ENCODE peak calls at places on chromosomes 7 and 10, in four cellular contexts. One of them, this sample, is unnamed.

GRCh38 chr7:96052860-96053452 is 268.9 kb downstream of the SLC25A13 start:
- DNase-seq in SW480: no peak
- DNase-seq in endothelial cell: no peak
- DNase-seq in HTR-8/SVneo: no peak
- DNase-seq in this sample: no peak

GRCh38 chr10:58813573-58813972 is 300.9 kb downstream of the BICC1 start:
- DNase-seq in SW480: no peak
- DNase-seq in endothelial cell: no peak
- DNase-seq in HTR-8/SVneo: no peak
- DNase-seq in this sample: no peak

GRCh38 chr7:127752829-127753228 is 100.8 kb downstream of the SND1 start:
- DNase-seq in SW480: no peak
- DNase-seq in endothelial cell: no peak
- DNase-seq in HTR-8/SVneo: no peak
- DNase-seq in this sample: no peak

GRCh38 chr10:116827214-116827671 is 22.1 kb upstream of the ENO4 start:
- DNase-seq in SW480: no peak
- DNase-seq in endothelial cell: no peak
- DNase-seq in HTR-8/SVneo: no peak
- DNase-seq in this sample: no peak

GRCh38 chr10:104330168-104331117 is 7.8 kb downstream of the ITPRIP start:
- DNase-seq in SW480: no peak
- DNase-seq in endothelial cell: no peak
- DNase-seq in HTR-8/SVneo: no peak
- DNase-seq in this sample: no peak

GRCh38 chr7:140870003-140870402 is 54.7 kb downstream of the BRAF start:
- DNase-seq in SW480: no peak
- DNase-seq in endothelial cell: no peak
- DNase-seq in HTR-8/SVneo: no peak
- DNase-seq in this sample: no peak

GRCh38 chr7:100675581-100676350 is 2.2 kb downstream of the GNB2 start:
- DNase-seq in SW480: peak; percentile 64
- DNase-seq in endothelial cell: peak; percentile 57
- DNase-seq in HTR-8/SVneo: peak; percentile 39
- DNase-seq in this sample: peak; percentile 86

GRCh38 chr7:29375641-29376562 is 181.3 kb downstream of the CHN2 start:
- DNase-seq in SW480: peak; percentile 98
- DNase-seq in endothelial cell: no peak
- DNase-seq in HTR-8/SVneo: no peak
- DNase-seq in this sample: no peak

GRCh38 chr7:155735442-155736118 is 76.7 kb downstream of the SHH start:
- DNase-seq in SW480: no peak
- DNase-seq in endothelial cell: no peak
- DNase-seq in HTR-8/SVneo: no peak
- DNase-seq in this sample: no peak

GRCh38 chr10:71001470-71001869 is 113.1 kb upstream of the PCBD1 start:
- DNase-seq in SW480: no peak
- DNase-seq in endothelial cell: no peak
- DNase-seq in HTR-8/SVneo: no peak
- DNase-seq in this sample: no peak

GRCh38 chr7:44398506-44398905 is 73.1 kb upstream of the CAMK2B start:
- DNase-seq in SW480: no peak
- DNase-seq in endothelial cell: no peak
- DNase-seq in HTR-8/SVneo: no peak
- DNase-seq in this sample: no peak

GRCh38 chr7:152136623-152137022 is 111.1 kb downstream of the GALNT11 start:
- DNase-seq in SW480: no peak
- DNase-seq in endothelial cell: no peak
- DNase-seq in HTR-8/SVneo: no peak
- DNase-seq in this sample: no peak

GRCh38 chr10:105146436-105146835 is 505.3 kb downstream of the SORCS3 start:
- DNase-seq in SW480: no peak
- DNase-seq in endothelial cell: no peak
- DNase-seq in HTR-8/SVneo: no peak
- DNase-seq in this sample: no peak

GRCh38 chr10:57294698-57295097 is 933.6 kb upstream of the ZWINT start:
- DNase-seq in SW480: no peak
- DNase-seq in endothelial cell: no peak
- DNase-seq in HTR-8/SVneo: no peak
- DNase-seq in this sample: no peak

GRCh38 chr10:78964952-78965633 is 103.7 kb upstream of the ZMIZ1 start:
- DNase-seq in SW480: peak; percentile 91
- DNase-seq in endothelial cell: peak; percentile 33
- DNase-seq in HTR-8/SVneo: peak; percentile 75
- DNase-seq in this sample: no peak

GRCh38 chr10:31071232-31071999 is 39.8 kb upstream of the ZNF438 start:
- DNase-seq in SW480: peak; percentile 84
- DNase-seq in endothelial cell: no peak
- DNase-seq in HTR-8/SVneo: no peak
- DNase-seq in this sample: no peak

GRCh38 chr10:50367732-50368131 is 116.4 kb upstream of the ASAH2 start:
- DNase-seq in SW480: peak; percentile 25
- DNase-seq in endothelial cell: peak; percentile 41
- DNase-seq in HTR-8/SVneo: peak; percentile 58
- DNase-seq in this sample: no peak

GRCh38 chr7:124101173-124101768 is 68.4 kb upstream of the TMEM229A start:
- DNase-seq in SW480: no peak
- DNase-seq in endothelial cell: peak; percentile 20
- DNase-seq in HTR-8/SVneo: no peak
- DNase-seq in this sample: no peak

GRCh38 chr7:100583132-100584045 is 2.5 kb downstream of the LRCH4 start:
- DNase-seq in SW480: peak; percentile 79
- DNase-seq in endothelial cell: peak; percentile 50
- DNase-seq in HTR-8/SVneo: no peak
- DNase-seq in this sample: peak; percentile 70

GRCh38 chr10:13219685-13220670 is 14.2 kb downstream of the UCMA start:
- DNase-seq in SW480: peak; percentile 71
- DNase-seq in endothelial cell: peak; percentile 38
- DNase-seq in HTR-8/SVneo: no peak
- DNase-seq in this sample: peak; percentile 28

GRCh38 chr10:60524541-60524940 is 134.9 kb upstream of the ANK3 start:
- DNase-seq in SW480: no peak
- DNase-seq in endothelial cell: no peak
- DNase-seq in HTR-8/SVneo: no peak
- DNase-seq in this sample: no peak

GRCh38 chr10:49612513-49613159 is 1.2 kb upstream of the CHAT start:
- DNase-seq in SW480: no peak
- DNase-seq in endothelial cell: no peak
- DNase-seq in HTR-8/SVneo: no peak
- DNase-seq in this sample: peak; percentile 29

GRCh38 chr10:108597031-108597430 is 1326.3 kb downstream of the XPNPEP1 start:
- DNase-seq in SW480: no peak
- DNase-seq in endothelial cell: no peak
- DNase-seq in HTR-8/SVneo: no peak
- DNase-seq in this sample: no peak

GRCh38 chr10:36172574-36172973 is 530.5 kb upstream of the FZD8 start:
- DNase-seq in SW480: no peak
- DNase-seq in endothelial cell: no peak
- DNase-seq in HTR-8/SVneo: peak; percentile 26
- DNase-seq in this sample: no peak

GRCh38 chr10:21160116-21160515 is 263.0 kb upstream of the NEBL start:
- DNase-seq in SW480: no peak
- DNase-seq in endothelial cell: no peak
- DNase-seq in HTR-8/SVneo: no peak
- DNase-seq in this sample: no peak

GRCh38 chr7:157271991-157272324 is 64.8 kb upstream of the DNAJB6 start:
- DNase-seq in SW480: no peak
- DNase-seq in endothelial cell: no peak
- DNase-seq in HTR-8/SVneo: no peak
- DNase-seq in this sample: no peak

GRCh38 chr10:43202224-43202656 is 64.0 kb downstream of the CSGALNACT2 start:
- DNase-seq in SW480: no peak
- DNase-seq in endothelial cell: peak; percentile 50
- DNase-seq in HTR-8/SVneo: no peak
- DNase-seq in this sample: peak; percentile 67